ENCODE peak calls at places on chromosomes 7 and 10, in four cellular contexts. G is psoas muscle, E is endodermal cell, S is colonic mucosa. H is an unnamed sample.
A peak's percentile ranks its signal among the peaks of the same experiment; 100 is the strongest.

GRCh38 chr10:63072951-63073350 is 60.2 kb upstream of the NRBF2 start:
- DNase-seq in G (no peak), E (no peak), S (no peak), H (no peak)

GRCh38 chr7:94182721-94183120 is 178.6 kb upstream of the BET1 start:
- DNase-seq in G (no peak), E (no peak), S (no peak), H (no peak)

GRCh38 chr7:17305387-17306171 is 7.1 kb downstream of the AHR start:
- DNase-seq in G (no peak), E (no peak), S (no peak), H (no peak)

GRCh38 chr7:82677064-82677463 is 233.5 kb upstream of the CACNA2D1 start:
- DNase-seq in G (no peak), E (peak; percentile 58), S (no peak), H (no peak)

GRCh38 chr10:6336013-6336412 is 133.3 kb downstream of the PFKFB3 start:
- DNase-seq in G (no peak), E (no peak), S (no peak), H (no peak)

GRCh38 chr10:6014241-6014761 is 37.0 kb upstream of the IL15RA start:
- DNase-seq in G (peak; percentile 35), E (peak; percentile 85), S (peak; percentile 77), H (peak; percentile 63)

GRCh38 chr7:123285076-123285700 is 85.4 kb upstream of the SLC13A1 start:
- DNase-seq in G (no peak), E (peak; percentile 87), S (no peak), H (no peak)

GRCh38 chr10:84783386-84783785 is 455.0 kb downstream of the CCSER2 start:
- DNase-seq in G (no peak), E (peak; percentile 77), S (no peak), H (peak; percentile 8)

GRCh38 chr7:150476285-150476684 is 25.9 kb downstream of the GIMAP8 start:
- DNase-seq in G (no peak), E (no peak), S (no peak), H (no peak)

GRCh38 chr7:66326501-66327180 is 121.5 kb downstream of the TPST1 start:
- DNase-seq in G (no peak), E (no peak), S (no peak), H (no peak)

GRCh38 chr10:1509003-1509402 is 228.3 kb downstream of the ADARB2 start:
- DNase-seq in G (no peak), E (no peak), S (no peak), H (no peak)

DNA sequence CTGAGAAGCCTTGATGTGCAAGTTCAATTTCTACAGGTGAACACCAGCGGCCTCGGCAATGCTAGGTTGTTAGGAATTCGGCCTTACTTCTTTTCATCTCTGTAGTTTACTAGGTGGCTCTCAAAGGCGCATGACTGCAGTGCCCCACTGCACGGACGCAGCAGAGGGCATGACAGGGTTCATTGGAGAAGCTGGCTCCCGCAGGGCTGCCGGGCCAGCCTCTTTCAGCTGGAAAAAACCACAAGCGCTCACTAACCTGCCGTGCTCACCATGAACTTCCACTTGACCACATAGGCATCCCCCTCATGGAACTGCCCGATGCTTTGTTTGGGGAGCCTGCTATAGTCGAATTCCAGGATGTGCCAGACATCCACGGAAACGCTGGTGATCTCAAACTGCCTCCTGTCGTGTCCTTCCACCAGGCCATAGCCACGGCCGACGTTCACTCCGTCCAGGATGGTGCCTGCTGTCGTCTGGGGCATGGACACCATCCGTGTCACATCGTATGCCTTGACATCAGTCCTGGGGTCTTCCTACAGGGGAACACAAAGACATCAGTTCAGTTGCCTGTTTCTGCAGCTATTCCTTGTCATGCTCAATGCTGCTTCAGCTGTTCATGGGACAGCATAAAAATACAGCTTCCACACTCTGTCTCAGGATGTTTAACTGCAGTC is 154.4 kb downstream of the SVIL start:
- DNase-seq in G (no peak), E (no peak), S (no peak), H (no peak)
- H3K27ac ChIP-seq in G (peak overlapping the region; percentile 36), E (no peak overlapping the region), S (no peak overlapping the region), H (no peak overlapping the region)

GRCh38 chr7:104983620-104984539 is 30.1 kb upstream of the KMT2E start:
- DNase-seq in G (peak; percentile 90), E (peak; percentile 94), S (peak; percentile 91), H (peak; percentile 89)
- H3K4me1 ChIP-seq in G (peaks cover 42% of the 10 kb centered on the region), E (peaks cover 26% of the 10 kb centered on the region), S (peaks cover 11% of the 10 kb centered on the region), H (peaks cover under 1% of the 10 kb centered on the region)

GRCh38 chr7:125090596-125090995 is 161.0 kb upstream of the POT1 start:
- DNase-seq in G (no peak), E (no peak), S (no peak), H (no peak)
- H3K4me3 ChIP-seq in G (no peak overlapping the region), E (no peak overlapping the region), S (no peak overlapping the region), H (no peak overlapping the region)

DNA sequence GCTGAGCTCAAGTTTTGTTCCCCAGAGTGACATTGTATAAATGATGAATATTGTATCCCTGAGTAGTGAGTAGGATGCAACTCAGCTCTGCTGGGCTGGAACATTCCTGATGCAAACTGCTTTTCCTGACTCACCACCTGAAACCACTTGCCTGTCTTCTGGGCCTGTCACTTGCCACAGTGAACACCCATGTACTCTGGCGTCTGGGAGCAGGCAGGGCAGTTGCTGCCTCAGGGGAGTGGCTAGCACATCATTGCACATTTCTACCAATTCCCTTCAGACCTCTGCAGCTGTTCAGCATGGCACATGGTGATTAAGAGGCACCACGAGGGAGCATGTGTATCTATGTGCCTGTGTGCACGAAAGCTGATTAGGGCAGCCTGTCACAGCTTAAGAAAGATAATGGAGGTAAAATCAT is 157.3 kb downstream of the SND1 start:
- DNase-seq in G (peak; percentile 42), E (no peak), S (no peak), H (no peak)
- H3K27ac ChIP-seq in G (no peak overlapping the region), E (no peak overlapping the region), S (no peak overlapping the region), H (no peak overlapping the region)